ENCODE peak calls at places on chromosomes 2 and 18, in nine cellular contexts. G, S, F, J, L, R, Y, X and A are unnamed samples.
A peak's percentile ranks its signal among the peaks of the same experiment; 100 is the strongest.

GRCh38 chr2:138244400-138245001 is 257.1 kb upstream of the SPOPL start:
- DNase-seq in L (peak; percentile 52), S (peak; percentile 30), F (no peak), J (peak; percentile 9), R (no peak), X (no peak), Y (peak; percentile 20), G (peak; percentile 20), A (no peak)

GRCh38 chr18:55918449-55918848 is 330.5 kb upstream of the TCF4 start:
- DNase-seq in Y (no peak), L (no peak), G (no peak), S (no peak), R (no peak), J (no peak), F (no peak), X (no peak), A (no peak)

GRCh38 chr18:10296491-10296890 is 157.9 kb upstream of the APCDD1 start:
- DNase-seq in Y (no peak), G (no peak), R (no peak), X (no peak), L (no peak), F (no peak), S (no peak), J (no peak), A (no peak)

GRCh38 chr18:41155025-41155424 is 800.0 kb upstream of the PIK3C3 start:
- DNase-seq in G (no peak), F (no peak), R (no peak), L (no peak), J (no peak), Y (no peak), S (no peak), X (no peak), A (no peak)

GRCh38 chr18:59629894-59630293 is 67.3 kb downstream of the CCBE1 start:
- DNase-seq in R (no peak), J (no peak), G (peak; percentile 81), L (no peak), F (no peak), S (no peak), Y (no peak), X (no peak), A (no peak)

GRCh38 chr2:47211497-47212011 is 56.4 kb upstream of the STPG4 start:
- DNase-seq in R (no peak), L (no peak), S (no peak), G (no peak), Y (peak; percentile 44), X (no peak), J (no peak), F (no peak), A (peak; percentile 58)

GRCh38 chr18:23835076-23835475 is 145.8 kb downstream of the LAMA3 start:
- DNase-seq in Y (peak; percentile 22), J (no peak), X (peak; percentile 58), L (no peak), S (peak; percentile 53), G (no peak), R (no peak), F (no peak), A (no peak)

GRCh38 chr2:147198651-147199171 is 646.1 kb upstream of the ACVR2A start:
- DNase-seq in L (no peak), X (no peak), S (no peak), J (no peak), Y (no peak), G (no peak), R (no peak), F (no peak), A (no peak)

DNA sequence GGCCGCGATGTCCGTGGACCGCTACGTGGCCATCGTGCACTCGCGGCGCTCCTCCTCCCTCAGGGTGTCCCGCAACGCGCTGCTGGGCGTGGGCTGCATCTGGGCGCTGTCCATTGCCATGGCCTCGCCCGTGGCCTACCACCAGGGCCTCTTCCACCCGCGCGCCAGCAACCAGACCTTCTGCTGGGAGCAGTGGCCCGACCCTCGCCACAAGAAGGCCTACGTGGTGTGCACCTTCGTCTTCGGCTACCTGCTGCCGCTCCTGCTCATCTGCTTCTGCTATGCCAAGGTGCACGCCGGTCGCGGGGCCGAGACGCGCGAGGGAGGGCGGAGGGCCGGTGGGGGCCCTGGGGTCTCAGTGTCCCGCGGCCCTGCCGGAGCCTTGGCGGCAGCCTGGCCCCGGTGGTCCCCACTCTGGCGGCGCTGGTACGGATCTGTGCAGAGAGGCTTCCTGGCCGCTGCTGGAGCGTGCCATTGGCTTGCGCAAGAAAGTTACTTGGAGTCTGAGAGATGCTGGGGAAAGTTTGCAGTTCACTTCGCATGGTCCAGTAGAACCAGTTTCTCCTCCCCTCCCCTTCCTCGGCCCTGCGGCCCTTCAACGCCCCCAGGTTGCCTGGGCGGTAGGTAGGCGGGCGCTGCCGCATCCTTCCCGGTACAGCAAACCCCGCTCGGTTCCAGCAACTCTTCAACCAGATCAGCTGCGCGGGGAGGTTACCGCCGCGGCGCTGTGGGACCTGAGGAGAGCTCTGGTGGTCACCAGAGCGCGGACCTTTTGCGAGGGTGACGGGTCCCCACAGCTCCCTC is 1.5 kb downstream of the GALR1 start:
- DNase-seq in J (no peak), X (no peak), Y (no peak), S (peak; percentile 24), L (no peak), F (peak; percentile 38), R (no peak), G (no peak), A (no peak)
- H3K4me3 ChIP-seq in J (no peak overlapping the region), X (no peak overlapping the region), Y (no peak overlapping the region), S (no peak overlapping the region), L (no peak overlapping the region), F (no peak overlapping the region), R (no peak overlapping the region), G (no peak overlapping the region), A (no peak overlapping the region)

GRCh38 chr2:170815746-170816498 is 765 bp upstream of the GAD1 start:
- DNase-seq in J (peak; percentile 67), G (no peak), R (peak; percentile 68), F (peak; percentile 84), L (peak; percentile 79), X (peak; percentile 81), Y (peak; percentile 33), S (peak; percentile 68), A (peak; percentile 85)
- H3K4me3 ChIP-seq in J (peak overlapping the region; percentile 43), G (no peak overlapping the region), R (peak overlapping the region; percentile 58), F (no peak overlapping the region), L (no peak overlapping the region), X (peak overlapping the region; percentile 30), Y (peak overlapping the region; percentile 44), S (peak overlapping the region; percentile 38), A (peak overlapping the region; percentile 87)

GRCh38 chr2:217494572-217494971 is 508.2 kb downstream of the TNS1 start:
- DNase-seq in F (no peak), R (no peak), J (no peak), L (no peak), G (no peak), X (no peak), Y (no peak), S (no peak), A (no peak)

GRCh38 chr2:217491271-217491670 is 511.5 kb downstream of the TNS1 start:
- DNase-seq in G (no peak), Y (no peak), S (no peak), F (no peak), X (no peak), J (no peak), R (no peak), L (no peak), A (no peak)

GRCh38 chr2:217484046-217484445 is 518.7 kb downstream of the TNS1 start:
- DNase-seq in G (no peak), F (no peak), R (no peak), S (no peak), L (no peak), J (no peak), Y (no peak), X (no peak), A (no peak)

DNA sequence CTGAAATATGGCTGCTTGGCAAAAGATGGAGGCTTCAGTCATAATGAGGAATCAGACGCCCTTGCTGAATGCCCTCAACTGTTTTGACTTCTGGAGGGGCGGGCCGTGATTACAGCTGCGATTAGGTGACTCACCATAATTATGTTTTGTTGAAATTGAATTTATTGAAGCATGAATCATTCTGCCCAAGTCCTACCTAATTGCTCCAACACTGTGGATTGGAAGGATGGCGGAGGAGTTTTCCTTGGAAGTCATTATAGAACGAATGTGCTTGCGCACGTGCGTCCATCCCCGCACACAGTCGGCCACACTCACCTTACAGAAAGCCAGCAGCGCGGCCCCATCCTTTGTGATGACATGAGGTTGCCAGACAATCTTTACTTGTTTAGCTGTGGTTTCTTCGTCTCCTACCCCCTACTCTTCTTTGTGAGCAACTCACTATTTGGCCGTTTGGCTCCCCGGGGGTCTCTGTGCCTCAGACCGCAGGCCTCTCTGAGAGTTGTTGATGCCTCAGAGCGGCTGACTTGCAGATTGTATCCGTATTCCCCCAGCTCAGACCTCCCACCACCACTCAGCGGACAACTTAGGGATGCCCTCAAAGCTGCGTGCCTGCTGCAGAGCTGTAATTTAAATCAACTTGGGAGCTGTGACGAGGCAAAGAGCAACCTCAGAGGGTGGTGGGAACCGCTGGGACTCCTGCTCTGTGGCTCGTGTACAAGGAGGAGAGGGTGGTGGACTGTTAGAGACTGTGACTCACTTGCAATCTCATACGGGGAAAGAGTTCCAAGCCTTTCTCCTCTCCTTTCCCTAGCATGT is 513.4 kb downstream of the TNS1 start:
- DNase-seq in Y (peak; percentile 18), L (no peak), X (no peak), R (no peak), G (peak; percentile 53), S (peak; percentile 58), J (no peak), F (no peak), A (no peak)
- H3K4me3 ChIP-seq in Y (no peak overlapping the region), L (no peak overlapping the region), X (no peak overlapping the region), R (no peak overlapping the region), G (no peak overlapping the region), S (no peak overlapping the region), J (no peak overlapping the region), F (no peak overlapping the region), A (no peak overlapping the region)

GRCh38 chr2:42973771-42974170 is 181.4 kb upstream of the HAAO start:
- DNase-seq in Y (no peak), F (no peak), G (no peak), S (no peak), X (peak; percentile 44), L (no peak), R (peak; percentile 24), J (no peak), A (no peak)

GRCh38 chr2:42976400-42976799 is 184.0 kb upstream of the HAAO start:
- DNase-seq in G (no peak), J (no peak), S (no peak), Y (no peak), R (no peak), L (no peak), F (no peak), X (peak; percentile 68), A (no peak)

GRCh38 chr2:42975358-42975717 is 183.0 kb upstream of the HAAO start:
- DNase-seq in R (no peak), J (no peak), G (no peak), S (no peak), L (no peak), X (no peak), F (peak; percentile 31), Y (no peak), A (no peak)

GRCh38 chr2:42974303-42974696 is 181.9 kb upstream of the HAAO start:
- DNase-seq in Y (no peak), G (no peak), S (no peak), F (no peak), J (no peak), X (peak; percentile 32), R (peak; percentile 26), L (no peak), A (no peak)

DNA sequence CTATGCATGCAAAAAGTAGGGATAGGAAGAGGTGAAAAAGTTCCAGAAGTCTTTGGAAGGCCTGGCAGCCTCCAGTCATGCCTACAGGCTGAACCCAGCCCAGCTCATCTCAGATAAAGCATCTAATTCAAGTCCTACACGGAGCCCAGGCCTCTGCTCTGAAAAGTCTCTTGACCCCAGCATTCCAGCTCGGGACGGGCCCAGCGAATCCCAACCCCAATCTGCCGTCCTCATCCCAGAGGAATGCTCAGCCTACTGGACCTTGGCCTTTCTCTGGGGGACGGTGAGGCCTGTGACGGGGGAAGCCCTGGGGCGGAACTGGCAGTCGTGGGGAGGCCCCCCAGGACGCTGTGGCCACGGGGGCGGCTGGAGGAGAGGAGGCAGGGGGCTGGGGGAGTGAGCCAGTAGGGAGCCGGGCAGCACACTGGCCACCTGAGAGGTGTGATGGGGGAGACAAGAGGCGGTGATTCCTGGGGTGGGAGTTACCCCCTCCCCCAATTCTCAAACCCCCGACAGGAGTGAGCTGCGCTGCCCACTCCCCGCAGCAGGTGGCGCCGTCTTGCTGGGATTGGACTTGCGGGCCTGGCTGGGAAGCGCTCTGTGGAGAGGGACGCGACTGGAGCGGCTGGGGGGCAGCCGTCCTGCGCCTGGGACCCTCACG is 182.4 kb upstream of the HAAO start:
- DNase-seq in G (peak; percentile 62), J (peak; percentile 64), X (peak; percentile 91), Y (peak; percentile 15), R (peak; percentile 66), F (peak; percentile 73), L (peak; percentile 87), S (peak; percentile 59), A (peak; percentile 88)
- H3K4me3 ChIP-seq in G (no peak overlapping the region), J (peak overlapping the region; percentile 31), X (no peak overlapping the region), Y (no peak overlapping the region), R (no peak overlapping the region), F (peak overlapping the region; percentile 11), L (no peak overlapping the region), S (no peak overlapping the region), A (peak overlapping the region; percentile 50)